ENCODE peak calls at places on chromosomes 16 and 17, in eight cellular contexts. D, V, G, Q, U, H, K and E are unnamed samples.

GRCh38 chr17:50722746-50723145 is 3.3 kb downstream of the LUC7L3 start:
- DNase-seq in U (no peak), H (no peak), Q (no peak), K (no peak), D (no peak), V (no peak), G (no peak), E (no peak)

GRCh38 chr17:13957636-13958035 is 111.7 kb upstream of the COX10 start:
- DNase-seq in G (peak; percentile 74), D (peak; percentile 63), U (no peak), K (peak; percentile 50), Q (peak; percentile 59), H (no peak), V (no peak), E (no peak)

GRCh38 chr16:69190046-69190588 is 3.2 kb downstream of the SNTB2 start:
- DNase-seq in G (no peak), U (no peak), D (no peak), V (no peak), Q (no peak), K (no peak), H (no peak), E (no peak)

GRCh38 chr16:71637398-71637797 is 11.4 kb downstream of the MARVELD3 start:
- DNase-seq in H (no peak), Q (peak; percentile 77), K (peak; percentile 86), D (peak; percentile 74), V (no peak), G (peak; percentile 94), U (no peak), E (no peak)

GRCh38 chr16:2584742-2585650 is 47.2 kb downstream of the PDPK1 start:
- DNase-seq in H (no peak), D (no peak), G (peak; percentile 8), U (no peak), Q (no peak), K (peak; percentile 36), V (peak; percentile 40), E (no peak)

GRCh38 chr17:40576113-40576740 is 11.0 kb upstream of the CCR7 start:
- DNase-seq in U (no peak), H (no peak), K (no peak), G (no peak), D (no peak), V (no peak), Q (no peak), E (no peak)

GRCh38 chr17:71023631-71024030 is 854.3 kb downstream of the KCNJ2 start:
- DNase-seq in G (peak; percentile 14), D (no peak), V (no peak), H (no peak), K (no peak), Q (peak; percentile 15), U (no peak), E (peak; percentile 7)

GRCh38 chr16:16051132-16051531 is 101.7 kb downstream of the ABCC1 start:
- DNase-seq in D (no peak), K (no peak), H (no peak), U (no peak), G (no peak), V (no peak), Q (no peak), E (no peak)

GRCh38 chr16:68298907-68299515 is 11.7 kb downstream of the SLC7A6OS start:
- DNase-seq in H (no peak), V (peak; percentile 23), G (peak; percentile 80), Q (peak; percentile 74), K (peak; percentile 73), D (peak; percentile 77), U (no peak), E (peak; percentile 28)

GRCh38 chr17:49508891-49509587 is 13.9 kb downstream of the NGFR start:
- DNase-seq in D (no peak), U (no peak), K (no peak), Q (no peak), V (no peak), H (no peak), G (no peak), E (no peak)
- H3K4me3 ChIP-seq in D (no peak overlapping the region), U (no peak overlapping the region), K (no peak overlapping the region), Q (no peak overlapping the region), V (no peak overlapping the region), H (no peak overlapping the region), G (no peak overlapping the region), E (no peak overlapping the region)

GRCh38 chr17:39393732-39394131 is 7.7 kb downstream of the FBXL20 start:
- DNase-seq in U (no peak), D (peak; percentile 68), G (peak; percentile 22), H (no peak), K (peak; percentile 30), Q (peak; percentile 32), V (no peak), E (no peak)
- TF ChIP-seq CTCF in U (no peak), D (peak; percentile 12), G (no peak), H (no peak), K (no peak), Q (no peak), V (no peak), E (peak; percentile 51)

GRCh38 chr16:1538804-1539520 is 5.5 kb downstream of the TMEM204 start:
- DNase-seq in G (no peak), V (no peak), D (no peak), K (no peak), U (no peak), H (no peak), Q (no peak), E (no peak)
- H3K4me3 ChIP-seq in G (no peak overlapping the region), V (no peak overlapping the region), D (no peak overlapping the region), K (no peak overlapping the region), U (no peak overlapping the region), H (no peak overlapping the region), Q (no peak overlapping the region), E (no peak overlapping the region)

DNA sequence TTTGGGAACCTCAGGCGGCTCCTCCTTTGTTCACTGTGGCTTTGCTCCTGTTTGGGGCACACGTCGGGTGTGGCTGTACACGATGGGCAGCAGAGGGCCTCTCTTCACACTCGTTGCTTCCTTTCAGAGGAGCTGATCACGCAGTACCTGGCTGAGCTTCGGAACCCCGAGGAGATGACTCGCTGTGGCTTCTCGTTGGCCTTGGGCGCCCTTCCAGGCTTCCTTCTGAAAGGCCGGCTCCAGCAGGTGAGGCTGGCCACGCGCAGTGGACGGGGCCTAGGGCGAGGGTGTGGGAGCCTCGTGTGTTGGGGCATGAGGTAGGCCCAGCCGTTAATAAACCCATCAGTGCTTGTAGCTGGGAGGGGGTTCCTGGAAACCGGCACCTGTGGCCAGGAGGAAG is 85.0 kb upstream of the ZNF750 start:
- DNase-seq in K (no peak), U (no peak), G (no peak), H (no peak), V (no peak), Q (no peak), D (no peak), E (no peak)
- TF ChIP-seq CTCF in K (no peak), U (no peak), G (no peak), H (no peak), V (no peak), Q (no peak), D (no peak), E (no peak)

GRCh38 chr17:77548967-77549366 is 408.2 kb downstream of the SEC14L1 start:
- DNase-seq in Q (no peak), H (no peak), U (no peak), D (no peak), K (no peak), V (no peak), G (no peak), E (no peak)
- H3K4me3 ChIP-seq in Q (no peak overlapping the region), H (no peak overlapping the region), U (no peak overlapping the region), D (no peak overlapping the region), K (no peak overlapping the region), V (no peak overlapping the region), G (no peak overlapping the region), E (no peak overlapping the region)

GRCh38 chr16:74922150-74923138 is 62.5 kb downstream of the WDR59 start:
- DNase-seq in D (peak; percentile 28), U (no peak), G (no peak), Q (no peak), K (no peak), H (no peak), V (peak; percentile 63), E (peak; percentile 10)

GRCh38 chr16:74923766-74924460 is 61.0 kb downstream of the WDR59 start:
- DNase-seq in Q (peak; percentile 12), D (peak; percentile 41), V (peak; percentile 46), U (peak; percentile 47), H (no peak), K (no peak), G (peak; percentile 23), E (peak; percentile 61)

GRCh38 chr16:74929636-74930035 is 55.3 kb downstream of the WDR59 start:
- DNase-seq in D (no peak), H (no peak), Q (no peak), K (no peak), U (no peak), G (no peak), V (no peak), E (no peak)

GRCh38 chr16:74931445-74931844 is 53.5 kb downstream of the WDR59 start:
- DNase-seq in D (no peak), K (peak; percentile 9), V (no peak), H (no peak), U (no peak), Q (no peak), G (no peak), E (no peak)

DNA sequence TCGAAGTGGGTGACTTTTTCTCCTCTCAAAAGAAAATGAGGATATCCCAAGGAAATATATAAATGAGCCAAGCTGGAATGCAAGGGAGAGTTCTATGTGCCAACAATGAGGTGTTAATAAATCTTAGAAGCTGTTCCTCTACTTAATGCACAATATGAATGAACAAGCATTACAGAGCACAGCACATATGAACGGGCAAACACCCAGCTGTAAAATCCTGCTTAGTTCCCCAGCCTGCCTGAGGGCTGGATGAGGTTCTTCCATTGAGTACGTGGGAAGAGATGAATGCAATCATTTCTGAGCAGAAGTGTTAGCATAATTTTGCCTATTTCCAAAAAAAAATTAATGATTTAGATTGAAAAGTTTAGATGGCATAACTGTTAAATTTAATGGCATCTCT is 58.1 kb downstream of the WDR59 start:
- DNase-seq in V (no peak), G (no peak), Q (no peak), H (no peak), K (no peak), U (no peak), D (no peak), E (no peak)
- TF ChIP-seq CTCF in V (no peak), G (no peak), Q (no peak), H (no peak), K (no peak), U (no peak), D (no peak), E (no peak)